ENCODE peak calls at places on chromosomes 1 and 21, in four cellular contexts. K is fibroblast of mammary gland; N is cardiac fibroblast; B is CD8-positive, alpha-beta T cell. C is an unnamed sample.

GRCh38 chr1:177053648-177054047 is 110.9 kb downstream of the ASTN1 start:
- DNase-seq in K (no peak), N (no peak), B (no peak), C (no peak)

GRCh38 chr1:43853161-43853921 is 80.3 kb upstream of the ARTN start:
- DNase-seq in K (peak; percentile 85), N (peak; percentile 83), B (peak; percentile 35), C (peak; percentile 88)

GRCh38 chr1:64280001-64280400 is 76.6 kb downstream of the UBE2U start:
- DNase-seq in K (no peak), N (no peak), B (no peak), C (no peak)

GRCh38 chr1:15283500-15283899 is 36.5 kb downstream of the FHAD1 start:
- DNase-seq in K (peak; percentile 16), N (no peak), B (no peak), C (no peak)

GRCh38 chr1:33061827-33062226 is 19.1 kb upstream of the AZIN2 start:
- DNase-seq in K (no peak), N (no peak), B (no peak), C (no peak)

GRCh38 chr1:156676820-156677615 is at the start of gene NES:
- DNase-seq in K (peak; percentile 50), N (peak; percentile 74), B (no peak), C (peak; percentile 93)

GRCh38 chr1:214720561-214720960 is 117.6 kb downstream of the CENPF start:
- DNase-seq in K (peak; percentile 64), N (peak; percentile 26), B (no peak), C (peak; percentile 58)

GRCh38 chr1:17635811-17636210 is 96.3 kb downstream of the ARHGEF10L start:
- DNase-seq in K (no peak), N (no peak), B (no peak), C (no peak)

DNA sequence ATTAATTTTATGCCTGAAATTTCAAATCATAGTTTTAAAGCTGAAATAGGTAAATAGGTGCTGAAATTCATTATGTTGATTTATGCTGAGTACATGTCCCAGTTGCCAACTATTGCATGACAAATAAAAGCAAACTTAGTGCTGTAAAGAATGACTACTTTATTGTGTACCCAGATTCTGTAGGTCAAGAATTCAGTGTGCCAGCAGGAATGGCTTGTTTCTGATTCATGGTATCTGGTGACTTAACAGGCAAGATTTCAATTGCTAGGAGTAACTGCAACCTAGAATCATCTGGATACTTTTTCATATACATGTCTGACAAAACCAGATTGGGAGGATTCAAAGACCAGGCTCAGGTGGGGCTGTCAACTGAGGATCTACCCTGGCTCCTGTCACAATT is 678.4 kb upstream of the ADAMTS5 start:
- DNase-seq in K (peak; percentile 49), N (peak; percentile 75), B (no peak), C (peak; percentile 82)
- TF ChIP-seq CTCF in K (no peak), N (no peak), B (no peak), C (no peak)

GRCh38 chr1:36160388-36160948 is 4.5 kb downstream of the MAP7D1 start:
- DNase-seq in K (no peak), N (no peak), B (no peak), C (no peak)

GRCh38 chr1:36163426-36163825 is 7.5 kb downstream of the MAP7D1 start:
- DNase-seq in K (no peak), N (no peak), B (no peak), C (no peak)

GRCh38 chr1:36160949-36161485 is 5.1 kb downstream of the MAP7D1 start:
- DNase-seq in K (peak; percentile 68), N (peak; percentile 75), B (peak; percentile 72), C (peak; percentile 92)

GRCh38 chr1:36162680-36163079 is 6.7 kb downstream of the MAP7D1 start:
- DNase-seq in K (no peak), N (no peak), B (no peak), C (no peak)

GRCh38 chr1:36161656-36162531 is 5.9 kb downstream of the MAP7D1 start:
- DNase-seq in K (peak; percentile 46), N (peak; percentile 81), B (peak; percentile 64), C (no peak)
- H3K4me3 ChIP-seq in K (peak overlapping the region; percentile 52), N (peak overlapping the region; percentile 60), B (peak overlapping the region; percentile 59), C (peak overlapping the region; percentile 56)

DNA sequence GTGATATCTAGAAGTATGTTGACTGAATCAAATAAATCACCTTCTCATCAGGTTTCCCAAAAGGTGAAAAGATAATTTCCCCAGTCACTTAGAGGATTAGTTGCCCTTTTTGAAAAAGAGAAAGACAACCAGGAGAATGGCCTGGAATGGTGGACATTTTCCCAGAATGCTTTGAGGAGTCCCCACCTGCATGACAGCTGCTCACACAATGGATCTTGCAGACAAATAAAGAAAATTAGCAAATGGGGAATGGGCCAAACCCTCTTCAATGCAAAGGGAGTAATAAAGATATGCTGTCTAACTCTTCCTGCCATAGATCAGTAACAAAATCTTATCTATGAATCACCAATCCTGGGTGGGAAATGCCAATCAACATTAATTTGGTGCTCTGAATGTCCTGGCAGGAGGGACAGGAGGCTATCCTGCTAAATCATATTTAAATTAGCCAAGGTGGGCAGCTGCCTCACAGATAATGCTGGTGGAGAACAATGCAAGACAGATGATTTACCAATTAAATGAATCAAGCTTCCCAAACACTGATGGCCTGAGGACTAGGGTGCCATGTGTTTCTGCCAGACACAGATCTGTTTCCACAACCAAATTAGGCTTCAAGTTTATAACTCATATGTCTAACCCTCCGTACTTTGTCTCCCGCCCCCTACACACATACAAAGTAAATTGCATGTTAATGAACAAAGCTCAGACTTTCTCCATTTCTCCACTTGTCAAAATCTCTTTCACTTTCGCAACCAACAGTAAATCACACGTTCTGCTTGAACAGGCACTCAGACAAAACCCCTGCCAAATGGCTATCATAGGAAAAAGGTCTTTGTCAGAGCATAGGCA is 488.0 kb upstream of the PLXNA2 start:
- DNase-seq in K (no peak), N (no peak), B (no peak), C (no peak)
- TF ChIP-seq CTCF in K (no peak), N (no peak), B (no peak), C (no peak)

GRCh38 chr1:55209247-55209646 is 5.9 kb downstream of the USP24 start:
- DNase-seq in K (no peak), N (no peak), B (no peak), C (no peak)
- H3K4me3 ChIP-seq in K (no peak overlapping the region), N (no peak overlapping the region), B (no peak overlapping the region), C (no peak overlapping the region)

GRCh38 chr1:227318852-227319607 is 738 bp upstream of the CDC42BPA start:
- DNase-seq in K (peak; percentile 22), N (peak; percentile 38), B (no peak), C (peak; percentile 21)

GRCh38 chr1:227318003-227318851 is at the start of gene CDC42BPA:
- DNase-seq in K (peak; percentile 80), N (peak; percentile 87), B (no peak), C (peak; percentile 83)

GRCh38 chr1:227316941-227317540 is 1.3 kb downstream of the CDC42BPA start:
- DNase-seq in K (peak; percentile 47), N (peak; percentile 55), B (no peak), C (no peak)

GRCh38 chr1:227316456-227316855 is 1.8 kb downstream of the CDC42BPA start:
- DNase-seq in K (no peak), N (no peak), B (no peak), C (no peak)

DNA sequence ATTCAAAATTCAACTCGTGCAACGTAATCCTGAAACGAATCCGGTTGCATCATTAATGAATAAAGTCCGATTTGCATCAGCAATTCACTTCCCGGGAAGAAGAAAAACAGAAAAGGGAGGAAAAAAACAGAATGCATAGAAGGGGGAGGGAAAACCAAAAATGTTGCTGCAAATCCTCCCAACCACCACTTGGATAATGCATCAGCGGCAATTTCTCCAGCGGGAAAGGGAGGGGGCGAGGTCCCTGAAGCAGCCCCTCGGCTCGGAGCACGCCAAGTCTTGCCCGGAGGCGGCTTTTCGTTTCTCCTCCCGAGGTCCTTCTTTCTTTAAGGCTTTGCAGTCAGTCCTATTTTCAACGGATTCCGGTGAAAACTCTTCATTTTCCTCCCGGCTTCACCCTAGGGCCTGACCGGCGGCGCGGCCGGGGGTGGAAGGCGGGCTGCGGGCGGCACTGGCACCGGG is 720 bp downstream of the CDC42BPA start:
- DNase-seq in K (peak; percentile 68), N (peak; percentile 79), B (no peak), C (peak; percentile 74)
- TF ChIP-seq CTCF in K (peak; percentile 34), N (peak; percentile 36), B (no peak), C (peak; percentile 7)

DNA sequence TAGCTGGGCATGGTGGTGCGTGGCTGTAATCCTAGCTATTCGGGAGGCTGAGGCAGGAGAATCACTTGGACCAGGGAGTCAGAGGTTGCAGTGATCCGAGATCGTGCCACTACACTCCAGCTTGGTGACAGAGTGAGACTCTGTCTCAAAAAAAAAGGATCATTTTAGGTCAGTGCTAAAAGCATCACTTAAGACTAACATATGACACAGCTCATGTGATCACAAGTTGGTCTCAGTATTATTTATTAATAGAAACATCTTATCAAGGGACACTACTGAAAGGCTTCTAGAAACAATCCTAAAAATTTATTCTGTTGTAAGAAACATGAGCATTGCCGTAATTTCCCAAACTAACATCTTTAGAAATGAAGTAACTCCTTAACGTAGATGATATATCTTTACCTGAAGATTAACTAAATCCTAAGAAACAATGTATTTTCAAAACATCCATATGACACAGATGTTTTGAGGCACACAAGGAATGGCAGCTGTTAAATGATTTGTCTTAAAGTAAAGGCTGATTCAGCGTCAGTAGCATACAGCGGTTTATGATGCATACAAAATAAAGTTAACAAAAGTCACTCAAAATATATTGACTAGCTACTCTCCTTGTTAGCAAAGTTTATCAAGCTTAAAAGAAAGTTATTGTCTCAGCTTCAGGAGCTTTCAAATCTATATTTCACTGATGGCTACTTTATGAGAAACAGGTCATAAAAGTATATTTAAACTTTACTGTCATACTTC is 2.6 kb downstream of the NIBAN1 start:
- DNase-seq in K (peak; percentile 41), N (peak; percentile 34), B (no peak), C (no peak)
- H3K4me3 ChIP-seq in K (peak overlapping the region; percentile 67), N (no peak overlapping the region), B (no peak overlapping the region), C (no peak overlapping the region)

GRCh38 chr1:101993703-101994102 is 3.0 kb downstream of the OLFM3 start:
- DNase-seq in K (peak; percentile 0), N (no peak), B (no peak), C (no peak)
- TF ChIP-seq CTCF in K (no peak), N (no peak), B (no peak), C (no peak)

GRCh38 chr1:210669951-210670350 is 341.2 kb downstream of the HHAT start:
- DNase-seq in K (no peak), N (no peak), B (no peak), C (no peak)
- H3K4me3 ChIP-seq in K (no peak overlapping the region), N (no peak overlapping the region), B (no peak overlapping the region), C (no peak overlapping the region)

C was measured in foreskin fibroblast.